ENCODE peak calls at places on chromosomes 13 and 19, in six cellular contexts. E is stomach, A is K562, Y is Panc1, B is PC-9, C is heart left ventricle. M is an unnamed sample.

GRCh38 chr13:69474286-69474685 is 633.3 kb upstream of the ATXN8OS start:
- DNase-seq in C (no peak), E (no peak), A (no peak), Y (no peak), B (no peak), M (no peak)

GRCh38 chr13:43057653-43058317 is 34.4 kb downstream of the DNAJC15 start:
- DNase-seq in C (no peak), Y (no peak), E (no peak), A (no peak), B (no peak), M (no peak)

GRCh38 chr13:84433024-84433423 is 550.8 kb upstream of the SLITRK1 start:
- DNase-seq in Y (no peak), A (no peak), B (no peak), C (no peak), E (no peak), M (no peak)

GRCh38 chr13:105774739-105775460 is 760.6 kb downstream of the EFNB2 start:
- DNase-seq in A (no peak), B (peak), Y (no peak), C (no peak), E (no peak), M (no peak)

GRCh38 chr19:8458380-8458779 is 13.6 kb downstream of the HNRNPM start:
- DNase-seq in B (no peak), A (no peak), C (no peak), Y (no peak), E (peak), M (no peak)

GRCh38 chr13:35014606-35015005 is 72.5 kb downstream of the NBEA start:
- DNase-seq in Y (no peak), E (no peak), A (no peak), B (no peak), C (no peak), M (no peak)

GRCh38 chr13:99895428-99895998 is 76.1 kb downstream of the ZIC5 start:
- DNase-seq in C (no peak), Y (no peak), A (no peak), B (no peak), E (no peak), M (no peak)

GRCh38 chr13:103542648-103543047 is 476.4 kb upstream of the SLC10A2 start:
- DNase-seq in Y (no peak), C (no peak), A (no peak), E (no peak), B (no peak), M (no peak)

GRCh38 chr19:2478756-2479555 is 3.0 kb downstream of the GADD45B start:
- DNase-seq in B (peak), C (peak), A (no peak), E (peak), Y (no peak), M (no peak)

GRCh38 chr19:54373781-54374266 is 9.1 kb upstream of the LAIR1 start:
- DNase-seq in C (peak), B (no peak), A (no peak), Y (no peak), E (no peak), M (no peak)

GRCh38 chr13:22114630-22115311 is 443.9 kb downstream of the FGF9 start:
- DNase-seq in E (no peak), A (no peak), Y (no peak), B (no peak), C (peak), M (no peak)

GRCh38 chr19:19304186-19304975 is 15.9 kb downstream of the SUGP1 start:
- DNase-seq in E (no peak), B (no peak), Y (no peak), C (peak), A (no peak), M (no peak)

GRCh38 chr19:22286151-22286810 is at the start of gene ZNF729:
- DNase-seq in A (no peak), Y (no peak), B (no peak), E (no peak), C (peak), M (no peak)

GRCh38 chr13:95481051-95481775 is 71.3 kb upstream of the CLDN10 start:
- DNase-seq in A (no peak), Y (no peak), B (no peak), C (no peak), E (no peak), M (no peak)

GRCh38 chr13:38346764-38347163 is 2.9 kb upstream of the UFM1 start:
- DNase-seq in C (no peak), A (no peak), B (no peak), Y (no peak), E (no peak), M (no peak)

GRCh38 chr13:48595330-48596127 is 58.2 kb upstream of the CYSLTR2 start:
- DNase-seq in B (no peak), A (peak), Y (peak), C (peak), E (peak), M (no peak)

GRCh38 chr13:97397267-97397666 is 36.7 kb upstream of the RAP2A start:
- DNase-seq in E (no peak), A (no peak), B (no peak), Y (no peak), C (no peak), M (no peak)

GRCh38 chr13:97274782-97275252 is 52.7 kb downstream of the MBNL2 start:
- DNase-seq in A (no peak), E (no peak), C (no peak), Y (no peak), B (peak), M (no peak)

GRCh38 chr13:51292000-51292550 is 47.4 kb upstream of the SERPINE3 start:
- DNase-seq in C (no peak), E (no peak), B (no peak), Y (no peak), A (no peak), M (no peak)

GRCh38 chr13:42337808-42338600 is 66.1 kb downstream of the AKAP11 start:
- DNase-seq in Y (no peak), E (no peak), A (no peak), C (no peak), B (peak), M (no peak)

GRCh38 chr13:62643799-62644484 is 1228.3 kb upstream of the PCDH20 start:
- DNase-seq in E (no peak), A (no peak), C (no peak), B (no peak), Y (no peak), M (no peak)

GRCh38 chr19:55913643-55914268 is 18.4 kb downstream of the NLRP13 start:
- DNase-seq in A (no peak), C (no peak), B (no peak), E (no peak), Y (no peak), M (no peak)

GRCh38 chr19:31448221-31448657 is 99.0 kb upstream of the TSHZ3 start:
- DNase-seq in Y (no peak), C (peak), A (no peak), B (no peak), E (peak), M (no peak)

GRCh38 chr19:10452726-10453620 is 32.6 kb downstream of the PDE4A start:
- DNase-seq in B (no peak), A (peak), C (no peak), E (no peak), Y (no peak), M (no peak)

GRCh38 chr13:43730642-43731041 is 56.1 kb downstream of the ENOX1 start:
- DNase-seq in C (peak), E (no peak), B (no peak), A (no peak), Y (no peak), M (no peak)

GRCh38 chr19:4503224-4504170 is 14.8 kb downstream of the PLIN4 start:
- DNase-seq in B (no peak), A (no peak), C (no peak), E (no peak), Y (no peak), M (no peak)

GRCh38 chr13:67383358-67383757 is 153.2 kb upstream of the PCDH9 start:
- DNase-seq in Y (peak), E (no peak), B (no peak), A (no peak), C (no peak), M (no peak)

GRCh38 chr19:45863840-45864628 is at the start of gene FOXA3:
- DNase-seq in C (peak), Y (no peak), A (peak), E (peak), B (no peak), M (peak)

GRCh38 chr13:99067160-99067985 is 89.5 kb upstream of the DOCK9 start:
- DNase-seq in Y (peak), A (no peak), C (no peak), E (no peak), B (peak), M (no peak)

GRCh38 chr19:4456843-4457653 is 546 bp downstream of the UBXN6 start:
- DNase-seq in E (peak), B (no peak), Y (no peak), C (no peak), A (peak), M (peak)

GRCh38 chr19:3670796-3671679 is 29.2 kb downstream of the PIP5K1C start:
- DNase-seq in B (no peak), A (peak), C (peak), Y (no peak), E (peak), M (no peak)

GRCh38 chr13:32068255-32068654 is 36.7 kb downstream of the FRY start:
- DNase-seq in C (no peak), Y (no peak), A (no peak), E (no peak), B (no peak), M (no peak)

GRCh38 chr19:10219678-10220077 is 11.5 kb downstream of the S1PR2 start:
- DNase-seq in Y (no peak), A (peak), C (no peak), E (no peak), B (peak), M (no peak)

GRCh38 chr19:13985771-13986347 is 20.3 kb downstream of the RFX1 start:
- DNase-seq in B (no peak), E (no peak), A (no peak), C (no peak), Y (no peak), M (peak)

GRCh38 chr13:102484329-102484728 is 82.5 kb upstream of the FGF14 start:
- DNase-seq in A (no peak), C (no peak), B (no peak), E (no peak), Y (no peak), M (no peak)

GRCh38 chr13:112435973-112436372 is 59.8 kb downstream of the SPACA7 start:
- DNase-seq in Y (no peak), B (no peak), E (no peak), A (no peak), C (no peak), M (no peak)

DNA sequence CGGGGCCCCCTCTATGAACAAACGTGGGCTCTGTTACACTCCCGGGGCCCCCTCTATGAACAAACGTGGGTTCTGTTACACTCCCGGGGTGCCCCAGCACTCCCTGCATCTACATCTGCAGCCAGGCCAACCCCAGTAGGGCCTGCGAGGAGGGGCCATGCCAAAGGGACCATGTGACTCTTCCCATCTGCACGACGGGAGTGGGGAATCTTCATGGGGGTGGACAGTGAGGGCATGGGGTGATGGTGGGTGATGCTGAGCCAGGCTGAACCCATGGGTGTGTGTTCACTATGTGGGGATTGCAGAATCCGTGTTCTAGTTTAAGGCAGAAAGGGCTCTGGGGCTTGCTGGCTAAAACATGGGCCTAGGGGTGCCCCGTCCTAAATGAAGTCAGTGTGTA is 69.9 kb upstream of the ARHGEF7 start:
- DNase-seq in Y (no peak), C (no peak), B (no peak), E (no peak), A (no peak), M (no peak)
- TF ChIP-seq CTCF in Y (no peak), C (no peak), B (no peak), E (no peak), A (no peak), M (no peak)

DNA sequence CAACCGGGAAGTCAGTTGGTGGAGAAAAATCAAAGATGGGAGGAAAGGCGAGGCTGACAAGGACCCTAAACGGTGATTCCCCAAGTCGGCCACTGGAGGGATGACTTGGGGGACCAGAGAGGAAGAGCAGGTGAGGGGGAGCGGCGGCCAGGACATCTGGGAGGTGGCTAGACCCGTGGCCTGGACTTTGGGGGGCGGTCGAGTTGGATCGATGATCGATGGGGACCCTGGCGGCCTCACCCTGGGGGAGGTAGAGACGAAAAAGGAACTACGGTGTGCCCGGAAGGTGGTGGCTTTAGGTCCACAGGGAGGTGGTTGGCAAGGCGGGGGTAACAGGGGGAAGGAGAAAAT is 7.6 kb upstream of the CIRBP start:
- DNase-seq in B (no peak), A (no peak), C (no peak), Y (no peak), E (no peak), M (no peak)
- H3K27ac ChIP-seq in B (peak), A (peak), C (peak), Y (peak), E (peak), M (peak)

GRCh38 chr19:38252385-38252784 is 3.8 kb downstream of the PPP1R14A start:
- DNase-seq in Y (no peak), E (no peak), A (no peak), B (no peak), C (no peak), M (no peak)

GRCh38 chr19:38253788-38254187 is 2.4 kb downstream of the PPP1R14A start:
- DNase-seq in B (no peak), E (no peak), Y (no peak), C (no peak), A (no peak), M (no peak)

GRCh38 chr19:38252935-38253691 is 3.1 kb downstream of the PPP1R14A start:
- DNase-seq in A (no peak), C (peak), B (no peak), Y (no peak), E (peak), M (peak)

GRCh38 chr19:38251564-38252051 is 4.6 kb downstream of the PPP1R14A start:
- DNase-seq in E (no peak), A (no peak), Y (no peak), C (peak), B (no peak), M (no peak)

DNA sequence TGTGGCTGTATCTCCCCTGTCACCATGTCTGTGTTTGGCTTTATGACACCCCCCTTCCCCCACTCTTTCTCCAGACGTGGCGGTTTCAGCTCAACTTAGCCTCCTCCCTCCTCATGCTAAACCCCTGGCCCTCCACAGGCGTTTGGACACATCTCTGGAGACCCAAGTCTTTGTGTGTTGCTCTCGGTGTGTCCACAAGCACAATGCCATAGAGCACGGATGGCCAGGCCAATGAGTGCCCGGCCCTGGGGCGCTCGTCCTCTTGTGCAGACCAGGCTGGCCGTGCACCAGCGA is 468 bp downstream of the PPP1R14A start:
- DNase-seq in Y (no peak), A (peak), E (no peak), B (no peak), C (peak), M (peak)
- H3K4me3 ChIP-seq in Y (peak), A (peak), E (peak), B (no peak), C (peak), M (peak)

DNA sequence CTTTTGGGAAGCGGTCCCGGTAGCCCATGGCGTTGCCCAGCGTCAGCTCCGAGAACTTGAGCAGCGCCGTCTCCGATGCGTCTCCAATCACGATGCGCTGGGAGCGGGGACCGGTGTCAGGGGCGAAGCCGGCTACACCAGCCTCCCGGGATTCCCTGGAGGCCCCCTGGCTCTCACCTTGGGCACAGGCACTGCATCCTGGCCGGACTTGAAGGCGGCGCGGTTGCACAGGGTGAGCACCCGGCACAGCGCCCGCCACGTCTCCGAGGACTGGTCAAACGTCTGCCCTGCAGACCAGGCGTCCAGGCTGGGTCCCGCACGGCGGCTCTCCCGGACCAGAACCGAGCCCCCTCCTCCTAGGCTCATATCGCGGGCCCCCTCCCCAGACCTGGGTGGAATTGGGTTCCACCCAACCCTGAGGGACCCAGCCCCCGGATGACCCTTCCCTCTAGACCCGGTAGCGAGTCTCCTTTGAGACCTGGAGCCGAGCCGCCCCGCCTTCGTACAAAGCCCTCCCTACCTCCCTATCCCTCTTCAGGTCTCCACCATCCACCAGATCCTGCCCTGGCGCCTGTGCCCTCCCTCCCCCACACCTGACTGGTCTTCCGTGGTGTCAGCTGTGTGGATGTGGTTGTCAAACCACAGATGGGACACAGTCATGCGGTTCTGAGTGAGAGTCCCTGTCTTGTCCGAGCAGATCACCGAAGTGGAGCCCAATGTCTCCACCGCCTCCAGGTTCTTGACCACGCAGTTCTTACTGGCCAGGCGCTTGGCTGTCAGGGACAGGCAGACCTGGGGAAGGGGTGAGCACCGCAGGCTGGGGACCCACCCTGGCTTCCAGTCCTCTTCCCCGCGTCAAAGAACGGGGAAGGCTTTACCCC is 4.8 kb downstream of the ATP4A start:
- DNase-seq in A (no peak), Y (no peak), B (no peak), C (no peak), E (no peak), M (no peak)
- TF ChIP-seq CTCF in A (no peak), Y (no peak), B (no peak), C (no peak), E (no peak), M (no peak)

GRCh38 chr13:110293037-110293436 is 13.9 kb downstream of the COL4A1 start:
- DNase-seq in Y (no peak), E (no peak), C (no peak), A (no peak), B (no peak), M (no peak)
- H3K27ac ChIP-seq in Y (no peak), E (peak), C (peak), A (no peak), B (no peak), M (no peak)

DNA sequence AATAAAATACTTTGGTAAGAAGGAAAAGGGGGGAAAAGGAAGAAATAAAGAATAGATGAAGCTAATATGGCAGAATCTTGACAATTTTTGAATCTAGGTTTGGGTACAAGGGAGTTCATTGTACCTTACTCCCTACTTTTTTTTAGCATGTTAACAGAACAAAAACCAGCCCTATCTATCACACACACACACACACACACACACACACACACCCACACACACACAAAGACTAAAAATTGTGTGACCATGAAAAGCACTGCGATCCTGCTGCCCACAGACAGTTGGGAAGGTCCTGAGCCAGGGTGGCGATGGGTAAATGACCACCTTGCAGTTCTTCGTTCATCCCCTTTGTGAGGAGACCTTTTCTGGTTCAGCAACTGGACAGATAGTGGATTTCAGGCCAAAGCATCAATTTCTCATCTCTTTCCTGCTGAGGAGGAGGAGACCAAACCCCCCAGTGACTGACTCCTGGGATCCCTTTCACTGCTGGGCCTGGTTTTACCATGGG is 91.8 kb downstream of the SIPA1L3 start:
- DNase-seq in C (no peak), E (no peak), Y (no peak), B (no peak), A (no peak), M (no peak)
- H3K4me3 ChIP-seq in C (peak), E (no peak), Y (no peak), B (no peak), A (no peak), M (no peak)

GRCh38 chr19:42634409-42635232 is 39.9 kb upstream of the CEACAM8 start:
- DNase-seq in Y (peak), C (no peak), E (peak), A (peak), B (no peak), M (peak)
- TF ChIP-seq CTCF in Y (peak), C (peak), E (peak), A (peak), B (peak), M (peak)

M was measured in WERI-Rb-1.